ENCODE peak calls at places on chromosomes 12 and 14, in six cellular contexts. W is CD8-positive, alpha-beta memory T cell; J is mammary epithelial cell; O is BJ; C is gastrocnemius medialis; T is osteoblast. Y is an unnamed sample.

GRCh38 chr12:107311682-107312081 is 218.3 kb upstream of the CRY1 start:
- DNase-seq in W (no peak), J (no peak), O (no peak), C (no peak), T (no peak), Y (no peak)

GRCh38 chr14:56491299-56492285 is 88.0 kb upstream of the TMEM260 start:
- DNase-seq in W (no peak), J (peak), O (no peak), C (no peak), T (no peak), Y (peak)

GRCh38 chr12:89383235-89384049 is 31.1 kb upstream of the DUSP6 start:
- DNase-seq in W (no peak), J (no peak), O (no peak), C (no peak), T (no peak), Y (no peak)

GRCh38 chr12:65758401-65758800 is 65.9 kb upstream of the HMGA2 start:
- DNase-seq in W (no peak), J (no peak), O (no peak), C (no peak), T (no peak), Y (no peak)

GRCh38 chr12:82474798-82475184 is 116.5 kb downstream of the METTL25 start:
- DNase-seq in W (no peak), J (peak), O (no peak), C (no peak), T (no peak), Y (no peak)

GRCh38 chr12:12224240-12224940 is 42.5 kb downstream of the LRP6 start:
- DNase-seq in W (no peak), J (no peak), O (no peak), C (no peak), T (peak), Y (no peak)

GRCh38 chr14:62077676-62078261 is 315.5 kb downstream of the SNAPC1 start:
- DNase-seq in W (no peak), J (no peak), O (no peak), C (no peak), T (no peak), Y (peak)

GRCh38 chr12:3651585-3652424 is 101.1 kb downstream of the CRACR2A start:
- DNase-seq in W (no peak), J (no peak), O (no peak), C (no peak), T (no peak), Y (no peak)

GRCh38 chr14:33617154-33617553 is 333.7 kb downstream of the EGLN3 start:
- DNase-seq in W (no peak), J (peak), O (peak), C (no peak), T (no peak), Y (no peak)

GRCh38 chr12:26701604-26702215 is 131.3 kb downstream of the ITPR2 start:
- DNase-seq in W (no peak), J (peak), O (no peak), C (no peak), T (peak), Y (peak)

GRCh38 chr12:112063264-112063663 is 45.3 kb downstream of the NAA25 start:
- DNase-seq in W (no peak), J (no peak), O (no peak), C (no peak), T (no peak), Y (no peak)

GRCh38 chr14:72715215-72715909 is 178.5 kb downstream of the DPF3 start:
- DNase-seq in W (no peak), J (no peak), O (no peak), C (peak), T (no peak), Y (peak)

GRCh38 chr12:121992059-121992879 is 29.4 kb upstream of the BCL7A start:
- DNase-seq in W (no peak), J (peak), O (peak), C (no peak), T (peak), Y (no peak)

GRCh38 chr14:103483600-103483999 is 39.0 kb downstream of the CKB start:
- DNase-seq in W (no peak), J (peak), O (peak), C (no peak), T (no peak), Y (no peak)

GRCh38 chr12:107655281-107656065 is 30.1 kb upstream of the PWP1 start:
- DNase-seq in W (no peak), J (no peak), O (peak), C (no peak), T (no peak), Y (no peak)

GRCh38 chr12:100234591-100235304 is 32.1 kb downstream of the DEPDC4 start:
- DNase-seq in W (no peak), J (no peak), O (no peak), C (no peak), T (peak), Y (peak)

GRCh38 chr14:76918751-76919421 is 92.7 kb downstream of the LRRC74A start:
- DNase-seq in W (no peak), J (peak), O (peak), C (peak), T (peak), Y (no peak)

GRCh38 chr14:30834353-30834752 is 40.0 kb upstream of the COCH start:
- DNase-seq in W (no peak), J (no peak), O (no peak), C (no peak), T (no peak), Y (no peak)

GRCh38 chr12:49505672-49506071 is 33.2 kb upstream of the KCNH3 start:
- DNase-seq in W (no peak), J (peak), O (no peak), C (no peak), T (no peak), Y (no peak)

GRCh38 chr12:56387152-56387551 is 24.5 kb upstream of the APOF start:
- DNase-seq in W (no peak), J (no peak), O (peak), C (no peak), T (no peak), Y (no peak)

GRCh38 chr12:124207617-124208016 is 87.3 kb upstream of the RFLNA start:
- DNase-seq in W (no peak), J (no peak), O (no peak), C (no peak), T (no peak), Y (no peak)

GRCh38 chr12:110165540-110166159 is 41.5 kb downstream of the IFT81 start:
- DNase-seq in W (no peak), J (no peak), O (no peak), C (no peak), T (no peak), Y (no peak)

GRCh38 chr12:89075890-89076591 is 276.3 kb downstream of the DUSP6 start:
- DNase-seq in W (no peak), J (no peak), O (no peak), C (no peak), T (no peak), Y (no peak)

GRCh38 chr12:10529603-10530002 is 23.9 kb downstream of the EIF2S3B start:
- DNase-seq in W (no peak), J (no peak), O (no peak), C (no peak), T (no peak), Y (no peak)

GRCh38 chr12:100976735-100977134 is 182.2 kb downstream of the ANO4 start:
- DNase-seq in W (no peak), J (no peak), O (no peak), C (no peak), T (no peak), Y (no peak)

GRCh38 chr12:113436586-113436985 is 14.4 kb downstream of the SDSL start:
- DNase-seq in W (no peak), J (no peak), O (no peak), C (no peak), T (no peak), Y (no peak)

GRCh38 chr14:90445011-90445410 is 48.2 kb downstream of the CALM1 start:
- DNase-seq in W (no peak), J (no peak), O (no peak), C (no peak), T (no peak), Y (no peak)

GRCh38 chr12:10633541-10633940 is 20.1 kb upstream of the MAGOHB start:
- DNase-seq in W (no peak), J (no peak), O (no peak), C (no peak), T (no peak), Y (no peak)

GRCh38 chr12:123519151-123520001 is 14.1 kb downstream of the RILPL1 start:
- DNase-seq in W (no peak), J (peak), O (peak), C (peak), T (peak), Y (no peak)

GRCh38 chr14:29749327-29749726 is 178.3 kb downstream of the PRKD1 start:
- DNase-seq in W (no peak), J (no peak), O (peak), C (no peak), T (peak), Y (no peak)

GRCh38 chr12:127722651-127723050 is 544.3 kb upstream of the TMEM132C start:
- DNase-seq in W (no peak), J (no peak), O (no peak), C (no peak), T (no peak), Y (no peak)

GRCh38 chr14:64478634-64479250 is 13.4 kb downstream of the AKAP5 start:
- DNase-seq in W (no peak), J (peak), O (no peak), C (no peak), T (no peak), Y (no peak)

GRCh38 chr14:77923131-77923933 is 123.4 kb downstream of the ADCK1 start:
- DNase-seq in W (no peak), J (no peak), O (no peak), C (no peak), T (no peak), Y (no peak)

GRCh38 chr12:9951026-9951652 is 19.0 kb upstream of the CLEC2A start:
- DNase-seq in W (peak), J (no peak), O (no peak), C (no peak), T (peak), Y (peak)

GRCh38 chr12:127728285-127728684 is 538.7 kb upstream of the TMEM132C start:
- DNase-seq in W (no peak), J (no peak), O (peak), C (no peak), T (no peak), Y (no peak)

DNA sequence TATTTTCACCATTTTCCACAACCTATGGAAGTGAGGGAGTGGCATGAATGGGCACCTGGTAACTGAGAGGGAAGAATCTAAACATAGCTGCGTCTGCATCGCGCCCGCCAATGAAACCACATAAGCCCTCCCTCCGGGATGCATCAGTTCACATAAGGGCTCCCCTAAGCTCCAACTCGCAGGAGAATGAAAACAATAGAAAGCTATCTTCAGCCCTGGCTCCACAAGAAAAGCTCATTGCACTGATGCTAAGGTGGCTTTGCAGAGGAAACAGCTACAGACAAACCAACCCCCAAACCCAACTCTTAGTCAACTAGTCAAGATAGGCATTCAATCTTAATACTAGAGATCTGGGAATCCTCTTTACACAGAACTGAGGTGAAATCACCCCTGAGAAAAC is 173.3 kb downstream of the FOXN3 start:
- DNase-seq in W (no peak), J (no peak), O (no peak), C (no peak), T (no peak), Y (no peak)
- H3K4me3 ChIP-seq in W (no peak), J (no peak), O (no peak), C (no peak), T (no peak), Y (no peak)

GRCh38 chr12:8661751-8662150 is 875 bp downstream of the MFAP5 start:
- DNase-seq in W (no peak), J (no peak), O (no peak), C (no peak), T (no peak), Y (no peak)
- H3K4me3 ChIP-seq in W (no peak), J (no peak), O (peak), C (no peak), T (no peak), Y (no peak)

GRCh38 chr14:39279515-39279914 is 45.8 kb downstream of the MIA2 start:
- DNase-seq in W (no peak), J (no peak), O (no peak), C (no peak), T (no peak), Y (no peak)
- H3K4me3 ChIP-seq in W (no peak), J (no peak), O (no peak), C (no peak), T (no peak), Y (no peak)

GRCh38 chr12:105351523-105351922 is 21.0 kb downstream of the C12orf75 start:
- DNase-seq in W (no peak), J (no peak), O (no peak), C (no peak), T (no peak), Y (no peak)
- H3K4me3 ChIP-seq in W (no peak), J (no peak), O (no peak), C (no peak), T (no peak), Y (peak)

GRCh38 chr12:15532364-15532977 is 210.2 kb downstream of the PTPRO start:
- DNase-seq in W (no peak), J (peak), O (no peak), C (no peak), T (no peak), Y (peak)

GRCh38 chr12:15534322-15534721 is 212.0 kb downstream of the PTPRO start:
- DNase-seq in W (no peak), J (no peak), O (no peak), C (no peak), T (no peak), Y (peak)

GRCh38 chr12:15528666-15529065 is 206.4 kb downstream of the PTPRO start:
- DNase-seq in W (no peak), J (no peak), O (no peak), C (no peak), T (no peak), Y (no peak)

GRCh38 chr12:15527201-15527782 is 205.0 kb downstream of the PTPRO start:
- DNase-seq in W (no peak), J (peak), O (no peak), C (no peak), T (peak), Y (no peak)

DNA sequence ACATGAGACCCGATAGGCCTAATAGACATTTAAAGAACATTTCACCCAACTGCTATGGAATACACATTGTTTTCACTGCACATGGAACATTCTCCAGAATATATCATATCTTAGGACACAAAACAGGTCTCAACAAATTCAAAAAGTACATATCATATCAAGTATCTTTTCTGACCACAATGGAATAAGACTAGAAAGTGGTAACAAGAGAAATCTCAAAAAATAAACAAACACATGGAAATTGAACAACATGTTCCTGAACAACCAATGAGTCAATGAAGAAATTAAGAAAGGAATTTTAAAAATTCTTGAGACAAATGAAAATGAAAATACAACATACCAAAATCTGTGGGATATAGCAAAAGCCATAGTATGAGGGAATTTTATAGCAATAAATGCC is 208.1 kb downstream of the PTPRO start:
- DNase-seq in W (no peak), J (no peak), O (no peak), C (no peak), T (no peak), Y (no peak)
- H3K4me3 ChIP-seq in W (no peak), J (no peak), O (no peak), C (no peak), T (no peak), Y (no peak)

GRCh38 chr12:14883663-14884062 is 2.0 kb downstream of the MGP start:
- DNase-seq in W (no peak), J (no peak), O (no peak), C (no peak), T (no peak), Y (no peak)
- H3K4me3 ChIP-seq in W (no peak), J (no peak), O (no peak), C (peak), T (no peak), Y (no peak)

GRCh38 chr12:40105515-40106201 is at the start of gene SLC2A13:
- DNase-seq in W (peak), J (peak), O (no peak), C (peak), T (peak), Y (peak)

GRCh38 chr12:40106655-40107054 is 774 bp upstream of the SLC2A13 start:
- DNase-seq in W (no peak), J (no peak), O (no peak), C (no peak), T (no peak), Y (no peak)

GRCh38 chr12:40107098-40107802 is 1.4 kb upstream of the SLC2A13 start:
- DNase-seq in W (peak), J (peak), O (no peak), C (peak), T (peak), Y (peak)

GRCh38 chr12:40105265-40105514 is 691 bp downstream of the SLC2A13 start:
- DNase-seq in W (no peak), J (no peak), O (no peak), C (no peak), T (peak), Y (no peak)

GRCh38 chr12:40106202-40106533 is 287 bp upstream of the SLC2A13 start:
- DNase-seq in W (no peak), J (no peak), O (no peak), C (no peak), T (no peak), Y (no peak)
- H3K4me3 ChIP-seq in W (peak), J (peak), O (peak), C (peak), T (peak), Y (peak)

GRCh38 chr12:120979862-120980696 is 1.7 kb downstream of the HNF1A start:
- DNase-seq in W (no peak), J (no peak), O (no peak), C (no peak), T (no peak), Y (no peak)

GRCh38 chr12:120979220-120979861 is 998 bp downstream of the HNF1A start:
- DNase-seq in W (no peak), J (no peak), O (no peak), C (no peak), T (no peak), Y (no peak)

GRCh38 chr12:120977531-120978295 is 630 bp upstream of the HNF1A start:
- DNase-seq in W (no peak), J (no peak), O (no peak), C (no peak), T (peak), Y (no peak)

GRCh38 chr12:120980800-120981368 is 2.5 kb downstream of the HNF1A start:
- DNase-seq in W (no peak), J (no peak), O (no peak), C (no peak), T (no peak), Y (no peak)

GRCh38 chr12:120978296-120979219 is at the start of gene HNF1A:
- DNase-seq in W (no peak), J (no peak), O (no peak), C (no peak), T (peak), Y (no peak)
- H3K4me3 ChIP-seq in W (no peak), J (no peak), O (no peak), C (no peak), T (no peak), Y (no peak)

DNA sequence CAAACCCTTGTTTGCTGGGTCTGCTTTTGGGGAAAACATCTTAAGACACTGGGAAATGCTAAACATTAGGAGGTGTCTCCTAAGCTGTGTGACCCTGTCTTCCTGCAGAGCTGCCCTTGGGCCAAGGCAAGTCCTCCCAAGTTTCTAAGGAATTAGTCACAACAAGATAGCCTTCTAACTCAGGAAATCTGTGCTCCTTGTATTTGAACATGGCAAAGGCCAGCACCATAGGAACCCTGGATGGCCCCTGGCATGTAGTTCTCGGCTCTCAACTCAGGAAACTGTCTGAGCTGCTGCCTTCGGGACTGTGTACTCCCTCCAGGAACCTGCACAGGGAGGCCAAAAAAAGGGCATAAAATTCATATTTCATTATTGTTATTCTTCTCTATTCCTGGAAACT is 37.6 kb upstream of the LTBP2 start:
- DNase-seq in W (no peak), J (peak), O (no peak), C (no peak), T (peak), Y (no peak)
- H3K4me3 ChIP-seq in W (no peak), J (no peak), O (no peak), C (no peak), T (no peak), Y (no peak)

Y was measured in Jurkat, Clone E6-1.